ENCODE peak calls at places on chromosome 20, in nine cellular contexts. Y is GM23338; A is CD4-positive, alpha-beta memory T cell; V is neural progenitor cell; E is uterus; P is body of pancreas; M is right atrium auricular region; U is cardiac muscle cell; G is GM23248. I is an unnamed sample.
A peak's percentile ranks its signal among the peaks of the same experiment; 100 is the strongest.

GRCh38 chr20:16206817-16207216 is 366.4 kb downstream of the KIF16B start:
- DNase-seq in Y (peak; percentile 3), A (no peak), V (no peak), E (no peak), P (no peak), M (no peak), U (no peak), G (no peak), I (no peak)

GRCh38 chr20:22374066-22374465 is 210.3 kb downstream of the FOXA2 start:
- DNase-seq in Y (no peak), A (no peak), V (no peak), E (no peak), P (no peak), M (no peak), U (no peak), G (no peak), I (no peak)

GRCh38 chr20:2485080-2485479 is 14.5 kb upstream of the SNRPB start:
- DNase-seq in Y (no peak), A (no peak), V (no peak), E (no peak), P (no peak), M (no peak), U (no peak), G (no peak), I (no peak)

GRCh38 chr20:50510706-50511401 is 671 bp downstream of the PTPN1 start:
- DNase-seq in Y (peak; percentile 16), A (no peak), V (peak; percentile 58), E (peak; percentile 41), P (peak; percentile 13), M (no peak), U (peak; percentile 26), G (peak; percentile 41), I (no peak)

GRCh38 chr20:2691663-2692035 is 931 bp upstream of the EBF4 start:
- DNase-seq in Y (no peak), A (no peak), V (no peak), E (no peak), P (no peak), M (no peak), U (no peak), G (no peak), I (no peak)

GRCh38 chr20:41329435-41330342 is 10.9 kb upstream of the LPIN3 start:
- DNase-seq in Y (no peak), A (peak; percentile 39), V (no peak), E (peak; percentile 84), P (peak; percentile 44), M (peak; percentile 93), U (no peak), G (peak; percentile 98), I (peak; percentile 40)

GRCh38 chr20:4441191-4441590 is 280.5 kb upstream of the PRND start:
- DNase-seq in Y (no peak), A (no peak), V (no peak), E (no peak), P (no peak), M (no peak), U (no peak), G (peak; percentile 31), I (no peak)

GRCh38 chr20:9884666-9885065 is 45.8 kb upstream of the PAK5 start:
- DNase-seq in Y (peak; percentile 43), A (no peak), V (no peak), E (no peak), P (no peak), M (no peak), U (peak; percentile 2), G (peak; percentile 17), I (no peak)

GRCh38 chr20:53495357-53495756 is 98.3 kb downstream of the ZNF217 start:
- DNase-seq in Y (no peak), A (no peak), V (no peak), E (no peak), P (no peak), M (no peak), U (no peak), G (peak; percentile 50), I (no peak)

GRCh38 chr20:35121186-35121585 is 25.9 kb downstream of the EDEM2 start:
- DNase-seq in Y (no peak), A (no peak), V (no peak), E (no peak), P (no peak), M (no peak), U (peak; percentile 25), G (no peak), I (no peak)

GRCh38 chr20:43459022-43459942 is 1.6 kb downstream of the SRSF6 start:
- DNase-seq in Y (no peak), A (no peak), V (peak; percentile 34), E (peak; percentile 22), P (peak; percentile 16), M (no peak), U (no peak), G (peak; percentile 38), I (peak; percentile 19)

GRCh38 chr20:51560550-51561307 is 18.2 kb upstream of the NFATC2 start:
- DNase-seq in Y (no peak), A (no peak), V (no peak), E (no peak), P (no peak), M (no peak), U (no peak), G (peak; percentile 35), I (no peak)

GRCh38 chr20:5766085-5766764 is 16.0 kb downstream of the SHLD1 start:
- DNase-seq in Y (no peak), A (no peak), V (no peak), E (no peak), P (peak; percentile 60), M (peak; percentile 68), U (no peak), G (no peak), I (no peak)

GRCh38 chr20:7090753-7091310 is 323.3 kb downstream of the BMP2 start:
- DNase-seq in Y (peak; percentile 6), A (no peak), V (no peak), E (no peak), P (no peak), M (no peak), U (no peak), G (no peak), I (no peak)

GRCh38 chr20:34163316-34163715 is 51.3 kb upstream of the EIF2S2 start:
- DNase-seq in Y (no peak), A (no peak), V (no peak), E (no peak), P (no peak), M (no peak), U (no peak), G (no peak), I (no peak)

GRCh38 chr20:34112600-34113061 is 588 bp upstream of the EIF2S2 start:
- DNase-seq in Y (peak; percentile 42), A (no peak), V (peak; percentile 55), E (peak; percentile 39), P (peak; percentile 37), M (peak; percentile 60), U (peak; percentile 60), G (peak; percentile 63), I (no peak)

GRCh38 chr20:48841861-48842529 is 14.2 kb upstream of the PREX1 start:
- DNase-seq in Y (no peak), A (no peak), V (no peak), E (no peak), P (no peak), M (no peak), U (no peak), G (peak; percentile 88), I (no peak)

GRCh38 chr20:34421766-34422466 is 58.8 kb downstream of the ITCH start:
- DNase-seq in Y (no peak), A (no peak), V (no peak), E (no peak), P (no peak), M (no peak), U (no peak), G (no peak), I (no peak)

GRCh38 chr20:32190608-32191415 is 16.7 kb downstream of the PLAGL2 start:
- DNase-seq in Y (peak; percentile 66), A (no peak), V (peak; percentile 44), E (no peak), P (no peak), M (no peak), U (no peak), G (peak; percentile 64), I (no peak)
- H3K27ac ChIP-seq in Y (peak overlapping the region; percentile 39), A (peak overlapping the region; percentile 59), V (peak overlapping the region; percentile 35), E (peak overlapping the region; percentile 91), P (peak overlapping the region; percentile 67), M (peak overlapping the region; percentile 68), U (peak overlapping the region; percentile 13), G (peak overlapping the region; percentile 39), I (no peak overlapping the region)

GRCh38 chr20:62356143-62356947 is 10.8 kb downstream of the LAMA5 start:
- DNase-seq in Y (no peak), A (no peak), V (no peak), E (no peak), P (no peak), M (no peak), U (no peak), G (no peak), I (no peak)

GRCh38 chr20:62356948-62357667 is 10.0 kb downstream of the LAMA5 start:
- DNase-seq in Y (no peak), A (no peak), V (no peak), E (peak; percentile 80), P (peak; percentile 61), M (no peak), U (no peak), G (peak; percentile 90), I (no peak)

GRCh38 chr20:62358728-62359490 is 8.2 kb downstream of the LAMA5 start:
- DNase-seq in Y (no peak), A (no peak), V (peak; percentile 46), E (no peak), P (no peak), M (no peak), U (no peak), G (no peak), I (no peak)

GRCh38 chr20:62358171-62358719 is 8.9 kb downstream of the LAMA5 start:
- DNase-seq in Y (no peak), A (no peak), V (no peak), E (peak; percentile 49), P (peak; percentile 37), M (no peak), U (no peak), G (no peak), I (no peak)

DNA sequence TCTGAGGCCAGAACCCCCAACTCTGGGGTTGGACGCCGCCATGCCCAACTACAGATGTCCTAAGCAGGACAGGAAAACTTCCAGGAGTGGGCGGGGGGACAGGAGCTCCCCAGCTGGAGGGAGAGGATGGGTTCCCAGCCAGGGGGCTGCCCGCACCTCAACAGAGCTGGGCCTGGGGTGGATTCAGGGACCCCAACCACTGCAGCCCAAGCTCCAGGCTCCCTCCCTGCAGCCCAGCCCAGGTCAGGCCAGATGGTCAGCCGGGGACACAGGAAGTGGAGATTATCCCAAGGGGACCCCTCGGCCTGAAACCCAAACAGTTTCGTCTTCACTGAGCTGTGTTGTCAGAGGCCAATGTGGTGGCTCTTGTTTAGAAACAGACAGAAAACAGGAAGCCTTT is 9.4 kb downstream of the LAMA5 start:
- DNase-seq in Y (no peak), A (no peak), V (no peak), E (peak; percentile 25), P (no peak), M (no peak), U (no peak), G (no peak), I (no peak)
- H3K27ac ChIP-seq in Y (peak overlapping the region; percentile 69), A (no peak overlapping the region), V (no peak overlapping the region), E (peak overlapping the region; percentile 91), P (peak overlapping the region; percentile 76), M (peak overlapping the region; percentile 92), U (no peak overlapping the region), G (no peak overlapping the region), I (no peak overlapping the region)

GRCh38 chr20:57451759-57452661 is 60.8 kb downstream of the RBM38 start:
- DNase-seq in Y (no peak), A (no peak), V (no peak), E (no peak), P (no peak), M (no peak), U (no peak), G (no peak), I (peak; percentile 97)
- H3K27ac ChIP-seq in Y (no peak overlapping the region), A (no peak overlapping the region), V (no peak overlapping the region), E (no peak overlapping the region), P (no peak overlapping the region), M (peak overlapping the region; percentile 48), U (peak overlapping the region; percentile 50), G (no peak overlapping the region), I (peak overlapping the region; percentile 84)

GRCh38 chr20:38892091-38892981 is 33.9 kb upstream of the FAM83D start:
- DNase-seq in Y (no peak), A (no peak), V (no peak), E (no peak), P (no peak), M (no peak), U (no peak), G (no peak), I (peak; percentile 18)
- H3K27ac ChIP-seq in Y (no peak overlapping the region), A (peak overlapping the region; percentile 64), V (no peak overlapping the region), E (no peak overlapping the region), P (no peak overlapping the region), M (no peak overlapping the region), U (no peak overlapping the region), G (no peak overlapping the region), I (no peak overlapping the region)